ENCODE peak calls at places on chromosomes 3 and 15, in ten cellular contexts. U, J, P, M, T, Q, D, R, Y and O are unnamed samples.

GRCh38 chr3:178971614-178972013 is 100.0 kb downstream of the ZMAT3 start:
- DNase-seq in U (no peak), J (peak), P (peak), M (peak), T (no peak), Q (no peak), D (peak), R (peak), Y (peak), O (no peak)

GRCh38 chr15:74006774-74007639 is 12.5 kb downstream of the PML start:
- DNase-seq in U (no peak), J (no peak), P (no peak), M (no peak), T (no peak), Q (no peak), D (no peak), R (no peak), Y (no peak), O (no peak)

GRCh38 chr15:50353999-50354837 is 780 bp downstream of the GABPB1 start:
- DNase-seq in U (peak), J (peak), P (peak), M (peak), T (peak), Q (peak), D (peak), R (peak), Y (peak), O (peak)

GRCh38 chr15:75454471-75455418 is 3.3 kb upstream of the SIN3A start:
- DNase-seq in U (peak), J (peak), P (peak), M (no peak), T (peak), Q (peak), D (peak), R (no peak), Y (no peak), O (peak)

GRCh38 chr3:56788506-56788905 is 13.2 kb downstream of the ARHGEF3 start:
- DNase-seq in U (no peak), J (no peak), P (no peak), M (no peak), T (no peak), Q (no peak), D (no peak), R (no peak), Y (no peak), O (no peak)

GRCh38 chr3:137035631-137036030 is 77.8 kb downstream of the IL20RB start:
- DNase-seq in U (no peak), J (no peak), P (no peak), M (peak), T (no peak), Q (peak), D (peak), R (peak), Y (no peak), O (peak)

GRCh38 chr3:58572634-58573230 is 4.5 kb downstream of the FAM107A start:
- DNase-seq in U (no peak), J (no peak), P (no peak), M (no peak), T (no peak), Q (no peak), D (no peak), R (no peak), Y (no peak), O (no peak)

GRCh38 chr15:91468861-91469260 is 368.8 kb downstream of the SV2B start:
- DNase-seq in U (no peak), J (no peak), P (no peak), M (no peak), T (no peak), Q (no peak), D (peak), R (no peak), Y (no peak), O (no peak)

GRCh38 chr3:187706966-187707365 is 4.6 kb upstream of the RTP2 start:
- DNase-seq in U (no peak), J (no peak), P (no peak), M (no peak), T (no peak), Q (no peak), D (no peak), R (no peak), Y (no peak), O (no peak)

GRCh38 chr15:59256538-59256937 is 49.9 kb downstream of the LDHAL6B start:
- DNase-seq in U (peak), J (no peak), P (no peak), M (no peak), T (no peak), Q (no peak), D (no peak), R (no peak), Y (no peak), O (no peak)

GRCh38 chr15:64050281-64051092 is 4.2 kb upstream of the DAPK2 start:
- DNase-seq in U (peak), J (no peak), P (no peak), M (no peak), T (no peak), Q (no peak), D (no peak), R (no peak), Y (no peak), O (no peak)

GRCh38 chr15:60840703-60841411 is 361.9 kb upstream of the ICE2 start:
- DNase-seq in U (no peak), J (no peak), P (no peak), M (no peak), T (no peak), Q (no peak), D (no peak), R (no peak), Y (no peak), O (no peak)

GRCh38 chr3:63724987-63725386 is 72.5 kb downstream of the SNTN start:
- DNase-seq in U (no peak), J (peak), P (peak), M (no peak), T (no peak), Q (no peak), D (peak), R (peak), Y (peak), O (no peak)

GRCh38 chr15:36737430-36737891 is 158.0 kb downstream of the CDIN1 start:
- DNase-seq in U (no peak), J (peak), P (peak), M (peak), T (no peak), Q (peak), D (no peak), R (peak), Y (peak), O (no peak)

GRCh38 chr15:42349178-42349577 is 10.1 kb upstream of the CAPN3 start:
- DNase-seq in U (no peak), J (no peak), P (peak), M (no peak), T (no peak), Q (no peak), D (no peak), R (peak), Y (peak), O (no peak)

GRCh38 chr3:72102057-72102711 is 317.2 kb upstream of the PROK2 start:
- DNase-seq in U (no peak), J (no peak), P (no peak), M (no peak), T (no peak), Q (no peak), D (no peak), R (no peak), Y (no peak), O (peak)

GRCh38 chr15:49265911-49266310 is 95.9 kb downstream of the GALK2 start:
- DNase-seq in U (no peak), J (no peak), P (peak), M (no peak), T (peak), Q (no peak), D (no peak), R (no peak), Y (no peak), O (no peak)

GRCh38 chr3:48402281-48402732 is 27.6 kb downstream of the PLXNB1 start:
- DNase-seq in U (peak), J (peak), P (peak), M (peak), T (no peak), Q (peak), D (no peak), R (peak), Y (peak), O (no peak)

GRCh38 chr15:74664670-74665069 is 31.2 kb downstream of the EDC3 start:
- DNase-seq in U (no peak), J (no peak), P (no peak), M (no peak), T (no peak), Q (no peak), D (no peak), R (no peak), Y (no peak), O (no peak)

GRCh38 chr3:175383366-175383765 is 524.2 kb downstream of the NAALADL2 start:
- DNase-seq in U (no peak), J (no peak), P (no peak), M (no peak), T (no peak), Q (no peak), D (no peak), R (peak), Y (no peak), O (no peak)

GRCh38 chr3:149448331-149448831 is 26.1 kb upstream of the TM4SF4 start:
- DNase-seq in U (no peak), J (peak), P (peak), M (peak), T (no peak), Q (peak), D (no peak), R (peak), Y (peak), O (no peak)

GRCh38 chr3:192409838-192410683 is 317.3 kb downstream of the FGF12 start:
- DNase-seq in U (no peak), J (no peak), P (peak), M (no peak), T (peak), Q (peak), D (peak), R (no peak), Y (peak), O (no peak)

GRCh38 chr15:85388506-85388905 is 8.1 kb downstream of the AKAP13 start:
- DNase-seq in U (no peak), J (no peak), P (no peak), M (no peak), T (no peak), Q (no peak), D (no peak), R (no peak), Y (no peak), O (no peak)

GRCh38 chr3:8303466-8303865 is 198.2 kb upstream of the LMCD1 start:
- DNase-seq in U (no peak), J (no peak), P (peak), M (peak), T (no peak), Q (no peak), D (no peak), R (peak), Y (no peak), O (no peak)

GRCh38 chr3:161423911-161424522 is 52.7 kb upstream of the SPTSSB start:
- DNase-seq in U (no peak), J (peak), P (peak), M (peak), T (peak), Q (peak), D (peak), R (peak), Y (no peak), O (peak)

DNA sequence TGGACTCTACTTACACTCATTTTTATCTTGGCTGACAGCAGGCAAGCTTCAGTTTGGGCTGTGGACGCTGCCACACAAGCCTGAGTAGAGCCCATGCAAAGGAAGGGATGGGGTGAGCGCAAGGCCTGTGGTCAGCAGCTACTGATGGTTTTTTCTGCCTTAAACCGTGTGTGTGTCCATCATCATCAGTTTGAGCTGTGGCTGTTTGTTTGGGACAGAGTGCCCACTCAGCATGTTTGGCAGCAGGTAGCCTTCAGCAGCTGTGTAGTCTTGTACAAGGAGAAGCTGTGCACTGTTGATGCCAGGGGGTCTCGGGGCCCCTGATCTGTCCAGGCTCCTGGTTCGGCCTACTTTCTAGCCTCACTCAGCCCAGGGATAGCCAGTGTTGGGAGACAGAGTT is 3.5 kb downstream of the RBM15B start:
- DNase-seq in U (no peak), J (no peak), P (no peak), M (no peak), T (no peak), Q (no peak), D (no peak), R (no peak), Y (no peak), O (no peak)
- H3K4me3 ChIP-seq in U (no peak), J (no peak), P (no peak), M (no peak), T (no peak), Q (no peak), D (no peak), R (no peak), Y (no peak), O (no peak)

DNA sequence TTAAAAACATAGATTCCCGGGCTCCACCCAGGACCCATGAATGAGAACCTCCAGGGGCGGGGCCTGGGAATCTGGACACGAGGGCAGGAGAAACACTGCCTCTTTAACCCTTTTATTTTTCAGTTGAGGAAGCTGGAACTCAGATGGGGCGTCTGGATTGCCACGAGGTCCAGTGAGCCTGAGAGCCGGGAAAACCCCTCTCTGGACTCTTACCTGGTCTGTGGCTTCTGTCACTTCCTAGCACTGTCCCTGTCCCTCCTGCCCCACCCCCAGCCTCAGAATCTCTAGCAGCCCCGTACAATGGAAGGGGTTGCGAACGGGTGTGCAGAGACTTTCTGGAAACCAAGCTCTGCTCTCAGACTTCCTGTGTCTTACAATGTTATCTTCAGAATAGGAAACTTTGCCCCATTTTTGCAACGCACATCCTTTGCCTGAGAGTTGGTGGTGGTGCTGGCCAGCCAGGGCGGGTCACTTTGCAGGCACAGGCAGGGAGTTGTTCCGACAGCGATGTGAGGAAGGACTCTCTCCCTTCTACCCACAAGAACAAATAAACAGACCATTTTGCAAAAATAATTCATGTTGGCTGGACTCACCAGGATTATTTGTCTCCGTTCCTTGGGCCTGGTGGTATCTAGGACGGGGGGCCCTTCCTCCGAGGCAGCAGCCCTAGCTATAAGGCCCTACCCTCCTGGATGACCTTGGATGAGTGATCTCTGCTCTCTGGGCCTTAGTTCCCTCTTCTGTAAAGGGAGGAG is 59.1 kb downstream of the SMAD6 start:
- DNase-seq in U (no peak), J (no peak), P (no peak), M (no peak), T (no peak), Q (peak), D (no peak), R (no peak), Y (no peak), O (no peak)
- H3K9ac ChIP-seq in U (no peak), J (no peak), P (no peak), M (no peak), T (no peak), Q (peak), D (no peak), R (no peak), Y (no peak), O (no peak)

GRCh38 chr3:12908136-12908730 is 66.9 kb upstream of the RPL32 start:
- DNase-seq in U (no peak), J (no peak), P (no peak), M (no peak), T (no peak), Q (no peak), D (no peak), R (no peak), Y (no peak), O (no peak)
- H3K27ac ChIP-seq in U (no peak), J (no peak), P (no peak), M (no peak), T (no peak), Q (no peak), D (no peak), R (no peak), Y (no peak), O (no peak)

DNA sequence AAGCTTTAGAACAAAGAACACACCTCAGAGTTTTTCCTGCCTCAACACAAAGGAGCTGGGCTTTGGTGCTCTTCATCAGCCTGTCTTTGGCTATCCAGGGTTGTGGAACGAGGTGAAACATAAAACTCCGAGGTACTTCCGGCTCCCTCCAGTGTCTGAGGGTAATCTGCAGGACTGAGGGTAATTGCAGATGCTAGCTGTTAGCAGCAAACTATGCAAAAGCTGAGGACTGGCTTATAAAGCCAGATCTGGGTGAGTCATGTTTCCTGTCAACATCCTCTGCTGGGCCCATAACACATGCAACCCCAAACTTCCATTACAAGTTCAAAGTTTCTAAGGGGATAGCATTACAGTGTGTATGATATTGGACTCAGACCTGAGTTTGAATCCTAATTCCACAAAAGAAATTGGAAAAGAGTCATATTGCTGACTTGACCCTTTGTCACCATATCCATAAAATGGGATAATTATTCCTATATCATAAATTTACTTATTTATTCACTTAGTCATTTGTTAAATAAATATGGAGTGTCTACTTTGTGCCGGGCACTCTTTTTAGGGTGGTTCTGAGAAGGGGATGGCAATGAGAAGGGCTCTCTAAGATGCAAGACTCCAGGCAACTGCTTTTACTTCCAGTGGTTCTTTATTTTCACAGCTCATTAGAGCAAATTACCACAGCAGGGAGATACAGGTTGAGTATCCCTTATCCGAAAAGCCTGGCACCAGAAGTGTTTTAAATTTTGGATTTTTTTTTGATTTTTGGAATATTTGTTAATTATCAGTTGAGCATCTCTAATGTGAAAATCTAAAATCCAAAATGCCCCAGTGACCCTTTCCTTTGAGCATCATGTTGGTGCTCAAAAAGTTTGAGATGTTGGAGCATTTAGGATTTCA is 9.5 kb upstream of the TRIM69 start:
- DNase-seq in U (peak), J (peak), P (peak), M (peak), T (peak), Q (peak), D (peak), R (peak), Y (peak), O (peak)
- H3K4me3 ChIP-seq in U (no peak), J (no peak), P (no peak), M (peak), T (peak), Q (no peak), D (no peak), R (no peak), Y (no peak), O (peak)

DNA sequence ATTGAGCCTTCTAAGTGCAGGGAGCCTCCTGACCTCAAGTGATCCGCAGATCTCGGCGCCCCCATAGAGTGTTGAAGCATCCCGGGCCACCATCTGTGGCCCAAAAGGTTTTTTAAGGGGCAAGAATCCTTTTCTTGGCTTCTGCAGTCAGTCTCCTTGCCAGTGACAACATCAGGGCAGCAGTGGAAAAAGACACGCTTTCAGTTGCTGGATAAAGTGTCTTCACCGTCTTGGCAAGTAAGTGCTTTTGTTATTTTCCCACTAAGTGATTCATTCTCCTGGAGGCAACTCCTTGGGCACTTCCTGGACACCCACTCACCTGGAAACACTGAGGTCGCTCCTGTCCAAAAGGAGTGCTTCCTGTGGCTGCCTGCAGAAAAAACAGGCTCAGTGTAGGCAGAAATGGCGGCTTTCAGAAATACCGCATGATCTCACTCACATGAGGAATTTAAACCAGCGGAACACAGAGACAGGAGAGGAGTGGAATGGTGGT is 71.7 kb upstream of the ABHD2 start:
- DNase-seq in U (no peak), J (peak), P (peak), M (peak), T (no peak), Q (peak), D (peak), R (peak), Y (peak), O (no peak)
- H3K9ac ChIP-seq in U (no peak), J (no peak), P (no peak), M (peak), T (no peak), Q (no peak), D (no peak), R (no peak), Y (peak), O (no peak)